ENCODE peak calls at places on chromosomes 11 and 22, in nine cellular contexts. One of them, this sample, is unnamed.

GRCh38 chr11:95821640-95822039 is 31.3 kb downstream of the CEP57 start:
- DNase-seq in esophagus muscularis mucosa: no peak
- DNase-seq in astrocyte of the spinal cord: peak
- DNase-seq in endodermal cell: no peak
- DNase-seq in HL-60: no peak
- DNase-seq in cardiac muscle cell: no peak
- DNase-seq in fibroblast of mammary gland: peak
- DNase-seq in dorsolateral prefrontal cortex: no peak
- DNase-seq in islet precursor cell: no peak
- DNase-seq in this sample: peak

GRCh38 chr11:85406316-85406715 is 220.8 kb downstream of the DLG2 start:
- DNase-seq in esophagus muscularis mucosa: no peak
- DNase-seq in astrocyte of the spinal cord: no peak
- DNase-seq in endodermal cell: no peak
- DNase-seq in HL-60: no peak
- DNase-seq in cardiac muscle cell: no peak
- DNase-seq in fibroblast of mammary gland: no peak
- DNase-seq in dorsolateral prefrontal cortex: no peak
- DNase-seq in islet precursor cell: no peak
- DNase-seq in this sample: no peak

GRCh38 chr11:28447226-28447625 is 339.0 kb downstream of the METTL15 start:
- DNase-seq in esophagus muscularis mucosa: no peak
- DNase-seq in astrocyte of the spinal cord: peak
- DNase-seq in endodermal cell: no peak
- DNase-seq in HL-60: no peak
- DNase-seq in cardiac muscle cell: no peak
- DNase-seq in fibroblast of mammary gland: peak
- DNase-seq in dorsolateral prefrontal cortex: no peak
- DNase-seq in islet precursor cell: no peak
- DNase-seq in this sample: peak

GRCh38 chr11:131888230-131888826 is 517.9 kb downstream of the NTM start:
- DNase-seq in esophagus muscularis mucosa: no peak
- DNase-seq in astrocyte of the spinal cord: peak
- DNase-seq in endodermal cell: no peak
- DNase-seq in HL-60: no peak
- DNase-seq in cardiac muscle cell: no peak
- DNase-seq in fibroblast of mammary gland: peak
- DNase-seq in dorsolateral prefrontal cortex: no peak
- DNase-seq in islet precursor cell: no peak
- DNase-seq in this sample: peak

GRCh38 chr11:1936781-1937615 is 10.1 kb upstream of the MRPL23 start:
- DNase-seq in esophagus muscularis mucosa: no peak
- DNase-seq in astrocyte of the spinal cord: no peak
- DNase-seq in endodermal cell: no peak
- DNase-seq in HL-60: no peak
- DNase-seq in cardiac muscle cell: no peak
- DNase-seq in fibroblast of mammary gland: no peak
- DNase-seq in dorsolateral prefrontal cortex: no peak
- DNase-seq in islet precursor cell: peak
- DNase-seq in this sample: no peak

GRCh38 chr11:33478111-33478573 is 221.0 kb downstream of the HIPK3 start:
- DNase-seq in esophagus muscularis mucosa: no peak
- DNase-seq in astrocyte of the spinal cord: no peak
- DNase-seq in endodermal cell: peak
- DNase-seq in HL-60: no peak
- DNase-seq in cardiac muscle cell: peak
- DNase-seq in fibroblast of mammary gland: peak
- DNase-seq in dorsolateral prefrontal cortex: peak
- DNase-seq in islet precursor cell: no peak
- DNase-seq in this sample: peak

GRCh38 chr11:10522921-10523320 is 18.1 kb downstream of the RNF141 start:
- DNase-seq in esophagus muscularis mucosa: no peak
- DNase-seq in astrocyte of the spinal cord: no peak
- DNase-seq in endodermal cell: no peak
- DNase-seq in HL-60: no peak
- DNase-seq in cardiac muscle cell: no peak
- DNase-seq in fibroblast of mammary gland: no peak
- DNase-seq in dorsolateral prefrontal cortex: no peak
- DNase-seq in islet precursor cell: no peak
- DNase-seq in this sample: no peak

GRCh38 chr22:19522190-19522880 is 1.9 kb downstream of the CLDN5 start:
- DNase-seq in esophagus muscularis mucosa: no peak
- DNase-seq in astrocyte of the spinal cord: no peak
- DNase-seq in endodermal cell: peak
- DNase-seq in HL-60: no peak
- DNase-seq in cardiac muscle cell: no peak
- DNase-seq in fibroblast of mammary gland: no peak
- DNase-seq in dorsolateral prefrontal cortex: peak
- DNase-seq in islet precursor cell: no peak
- DNase-seq in this sample: no peak

GRCh38 chr11:18617688-18618340 is 16.3 kb downstream of the SPTY2D1 start:
- DNase-seq in esophagus muscularis mucosa: no peak
- DNase-seq in astrocyte of the spinal cord: peak
- DNase-seq in endodermal cell: no peak
- DNase-seq in HL-60: no peak
- DNase-seq in cardiac muscle cell: no peak
- DNase-seq in fibroblast of mammary gland: peak
- DNase-seq in dorsolateral prefrontal cortex: no peak
- DNase-seq in islet precursor cell: peak
- DNase-seq in this sample: no peak

GRCh38 chr11:12079726-12080556 is 30.4 kb upstream of the MICAL2 start:
- DNase-seq in esophagus muscularis mucosa: peak
- DNase-seq in astrocyte of the spinal cord: peak
- DNase-seq in endodermal cell: no peak
- DNase-seq in HL-60: no peak
- DNase-seq in cardiac muscle cell: no peak
- DNase-seq in fibroblast of mammary gland: peak
- DNase-seq in dorsolateral prefrontal cortex: no peak
- DNase-seq in islet precursor cell: peak
- DNase-seq in this sample: peak

GRCh38 chr11:86869966-86870570 is 69.7 kb downstream of the PRSS23 start:
- DNase-seq in esophagus muscularis mucosa: no peak
- DNase-seq in astrocyte of the spinal cord: peak
- DNase-seq in endodermal cell: peak
- DNase-seq in HL-60: peak
- DNase-seq in cardiac muscle cell: peak
- DNase-seq in fibroblast of mammary gland: peak
- DNase-seq in dorsolateral prefrontal cortex: peak
- DNase-seq in islet precursor cell: peak
- DNase-seq in this sample: peak

GRCh38 chr11:111173221-111173620 is 72.3 kb upstream of the POU2AF2 start:
- DNase-seq in esophagus muscularis mucosa: no peak
- DNase-seq in astrocyte of the spinal cord: peak
- DNase-seq in endodermal cell: no peak
- DNase-seq in HL-60: no peak
- DNase-seq in cardiac muscle cell: no peak
- DNase-seq in fibroblast of mammary gland: no peak
- DNase-seq in dorsolateral prefrontal cortex: no peak
- DNase-seq in islet precursor cell: no peak
- DNase-seq in this sample: no peak

GRCh38 chr22:29520851-29521250 is 32.7 kb downstream of the THOC5 start:
- DNase-seq in esophagus muscularis mucosa: no peak
- DNase-seq in astrocyte of the spinal cord: peak
- DNase-seq in endodermal cell: no peak
- DNase-seq in HL-60: no peak
- DNase-seq in cardiac muscle cell: no peak
- DNase-seq in fibroblast of mammary gland: peak
- DNase-seq in dorsolateral prefrontal cortex: no peak
- DNase-seq in islet precursor cell: no peak
- DNase-seq in this sample: peak

GRCh38 chr22:50236731-50237409 is 8.0 kb downstream of the TUBGCP6 start:
- DNase-seq in esophagus muscularis mucosa: no peak
- DNase-seq in astrocyte of the spinal cord: peak
- DNase-seq in endodermal cell: peak
- DNase-seq in HL-60: no peak
- DNase-seq in cardiac muscle cell: no peak
- DNase-seq in fibroblast of mammary gland: peak
- DNase-seq in dorsolateral prefrontal cortex: no peak
- DNase-seq in islet precursor cell: no peak
- DNase-seq in this sample: no peak

GRCh38 chr22:36773935-36774334 is 2.0 kb downstream of the IFT27 start:
- DNase-seq in esophagus muscularis mucosa: no peak
- DNase-seq in astrocyte of the spinal cord: peak
- DNase-seq in endodermal cell: no peak
- DNase-seq in HL-60: peak
- DNase-seq in cardiac muscle cell: no peak
- DNase-seq in fibroblast of mammary gland: peak
- DNase-seq in dorsolateral prefrontal cortex: peak
- DNase-seq in islet precursor cell: no peak
- DNase-seq in this sample: peak

GRCh38 chr11:125667151-125667550 is 13.5 kb downstream of the ACRV1 start:
- DNase-seq in esophagus muscularis mucosa: no peak
- DNase-seq in astrocyte of the spinal cord: no peak
- DNase-seq in endodermal cell: no peak
- DNase-seq in HL-60: no peak
- DNase-seq in cardiac muscle cell: no peak
- DNase-seq in fibroblast of mammary gland: no peak
- DNase-seq in dorsolateral prefrontal cortex: no peak
- DNase-seq in islet precursor cell: no peak
- DNase-seq in this sample: no peak

GRCh38 chr11:75734491-75735180 is 17.0 kb downstream of the MOGAT2 start:
- DNase-seq in esophagus muscularis mucosa: no peak
- DNase-seq in astrocyte of the spinal cord: no peak
- DNase-seq in endodermal cell: peak
- DNase-seq in HL-60: no peak
- DNase-seq in cardiac muscle cell: no peak
- DNase-seq in fibroblast of mammary gland: peak
- DNase-seq in dorsolateral prefrontal cortex: no peak
- DNase-seq in islet precursor cell: peak
- DNase-seq in this sample: no peak

GRCh38 chr11:123450593-123450992 is 20.5 kb downstream of the GRAMD1B start:
- DNase-seq in esophagus muscularis mucosa: no peak
- DNase-seq in astrocyte of the spinal cord: peak
- DNase-seq in endodermal cell: no peak
- DNase-seq in HL-60: no peak
- DNase-seq in cardiac muscle cell: no peak
- DNase-seq in fibroblast of mammary gland: peak
- DNase-seq in dorsolateral prefrontal cortex: no peak
- DNase-seq in islet precursor cell: no peak
- DNase-seq in this sample: no peak

GRCh38 chr11:11584446-11584810 is 37.4 kb downstream of the GALNT18 start:
- DNase-seq in esophagus muscularis mucosa: peak
- DNase-seq in astrocyte of the spinal cord: peak
- DNase-seq in endodermal cell: no peak
- DNase-seq in HL-60: no peak
- DNase-seq in cardiac muscle cell: no peak
- DNase-seq in fibroblast of mammary gland: peak
- DNase-seq in dorsolateral prefrontal cortex: no peak
- DNase-seq in islet precursor cell: peak
- DNase-seq in this sample: peak

GRCh38 chr11:57277845-57278720 is 41.0 kb upstream of the APLNR start:
- DNase-seq in esophagus muscularis mucosa: peak
- DNase-seq in astrocyte of the spinal cord: peak
- DNase-seq in endodermal cell: peak
- DNase-seq in HL-60: peak
- DNase-seq in cardiac muscle cell: peak
- DNase-seq in fibroblast of mammary gland: peak
- DNase-seq in dorsolateral prefrontal cortex: peak
- DNase-seq in islet precursor cell: peak
- DNase-seq in this sample: peak

GRCh38 chr11:75476716-75477613 is 44.0 kb upstream of the KLHL35 start:
- DNase-seq in esophagus muscularis mucosa: no peak
- DNase-seq in astrocyte of the spinal cord: no peak
- DNase-seq in endodermal cell: no peak
- DNase-seq in HL-60: no peak
- DNase-seq in cardiac muscle cell: no peak
- DNase-seq in fibroblast of mammary gland: no peak
- DNase-seq in dorsolateral prefrontal cortex: no peak
- DNase-seq in islet precursor cell: no peak
- DNase-seq in this sample: no peak

GRCh38 chr11:95414217-95414616 is 183.2 kb upstream of the SESN3 start:
- DNase-seq in esophagus muscularis mucosa: no peak
- DNase-seq in astrocyte of the spinal cord: no peak
- DNase-seq in endodermal cell: no peak
- DNase-seq in HL-60: no peak
- DNase-seq in cardiac muscle cell: no peak
- DNase-seq in fibroblast of mammary gland: no peak
- DNase-seq in dorsolateral prefrontal cortex: no peak
- DNase-seq in islet precursor cell: no peak
- DNase-seq in this sample: no peak

GRCh38 chr11:71201936-71202597 is 50.3 kb downstream of the SHANK2 start:
- DNase-seq in esophagus muscularis mucosa: no peak
- DNase-seq in astrocyte of the spinal cord: no peak
- DNase-seq in endodermal cell: no peak
- DNase-seq in HL-60: no peak
- DNase-seq in cardiac muscle cell: no peak
- DNase-seq in fibroblast of mammary gland: no peak
- DNase-seq in dorsolateral prefrontal cortex: no peak
- DNase-seq in islet precursor cell: no peak
- DNase-seq in this sample: no peak

GRCh38 chr11:67280341-67280790 is 8.7 kb upstream of the ANKRD13D start:
- DNase-seq in esophagus muscularis mucosa: no peak
- DNase-seq in astrocyte of the spinal cord: no peak
- DNase-seq in endodermal cell: no peak
- DNase-seq in HL-60: no peak
- DNase-seq in cardiac muscle cell: no peak
- DNase-seq in fibroblast of mammary gland: no peak
- DNase-seq in dorsolateral prefrontal cortex: no peak
- DNase-seq in islet precursor cell: no peak
- DNase-seq in this sample: no peak

GRCh38 chr11:36254739-36255138 is 34.5 kb downstream of the COMMD9 start:
- DNase-seq in esophagus muscularis mucosa: no peak
- DNase-seq in astrocyte of the spinal cord: no peak
- DNase-seq in endodermal cell: no peak
- DNase-seq in HL-60: no peak
- DNase-seq in cardiac muscle cell: no peak
- DNase-seq in fibroblast of mammary gland: peak
- DNase-seq in dorsolateral prefrontal cortex: no peak
- DNase-seq in islet precursor cell: no peak
- DNase-seq in this sample: peak

GRCh38 chr11:116232364-116232801 is 540.4 kb downstream of the BUD13 start:
- DNase-seq in esophagus muscularis mucosa: no peak
- DNase-seq in astrocyte of the spinal cord: no peak
- DNase-seq in endodermal cell: no peak
- DNase-seq in HL-60: no peak
- DNase-seq in cardiac muscle cell: no peak
- DNase-seq in fibroblast of mammary gland: no peak
- DNase-seq in dorsolateral prefrontal cortex: no peak
- DNase-seq in islet precursor cell: peak
- DNase-seq in this sample: no peak

This sample was measured in foreskin fibroblast.